ENCODE peak calls at places on chromosomes 5 and 9, in four cellular contexts. E is lung; O is cardiac muscle cell; U is activated CD8-positive, alpha-beta T cell treated with anti-CD3 and anti-CD28 coated beads for 36 hours. V is an unnamed sample.

GRCh38 chr5:33957789-33958575 is 21.8 kb downstream of the RXFP3 start:
- DNase-seq in U (no peak), O (no peak), E (no peak), V (no peak)

GRCh38 chr5:175236176-175236575 is 207.8 kb downstream of the DRD1 start:
- DNase-seq in U (no peak), E (no peak), O (no peak), V (no peak)

GRCh38 chr9:9847750-9848149 is 765.1 kb downstream of the PTPRD start:
- DNase-seq in E (no peak), U (no peak), O (no peak), V (no peak)

GRCh38 chr9:4494337-4494736 is 4.1 kb downstream of the SLC1A1 start:
- DNase-seq in O (no peak), E (no peak), U (no peak), V (no peak)

GRCh38 chr5:90473321-90474234 is 993 bp downstream of the MBLAC2 start:
- DNase-seq in O (no peak), U (peak; percentile 50), E (peak; percentile 44), V (peak; percentile 45)

GRCh38 chr5:41835625-41836024 is 34.6 kb downstream of the OXCT1 start:
- DNase-seq in E (no peak), U (peak; percentile 72), O (peak; percentile 73), V (no peak)

GRCh38 chr5:11854926-11855325 is 49.3 kb downstream of the CTNND2 start:
- DNase-seq in E (no peak), O (no peak), U (no peak), V (no peak)

GRCh38 chr5:75630875-75631274 is 19.6 kb downstream of the ANKDD1B start:
- DNase-seq in O (no peak), U (no peak), E (no peak), V (no peak)

GRCh38 chr5:63262191-63262981 is 683.8 kb downstream of the LRRC70 start:
- DNase-seq in U (no peak), O (peak; percentile 86), E (no peak), V (no peak)

GRCh38 chr5:2651116-2651515 is 100.4 kb downstream of the IRX2 start:
- DNase-seq in E (no peak), O (no peak), U (no peak), V (no peak)

GRCh38 chr5:53167836-53168235 is 58.3 kb upstream of the MOCS2 start:
- DNase-seq in O (peak; percentile 86), E (no peak), U (no peak), V (no peak)

GRCh38 chr9:113998114-113998513 is 80.0 kb downstream of the AMBP start:
- DNase-seq in O (no peak), U (no peak), E (no peak), V (no peak)

GRCh38 chr9:91411096-91411771 is 12.4 kb downstream of the NFIL3 start:
- DNase-seq in U (no peak), E (no peak), O (peak; percentile 47), V (no peak)

GRCh38 chr5:124453221-124454032 is 293.0 kb downstream of the ZNF608 start:
- DNase-seq in E (no peak), O (peak; percentile 47), U (peak; percentile 12), V (peak; percentile 16)

GRCh38 chr5:17463653-17464052 is 34.4 kb upstream of the TAF11L2 start:
- DNase-seq in U (no peak), O (no peak), E (no peak), V (no peak)

GRCh38 chr5:399296-400281 is 43.4 kb upstream of the EXOC3 start:
- DNase-seq in U (peak; percentile 77), O (peak; percentile 96), E (peak; percentile 64), V (peak; percentile 88)

GRCh38 chr9:1262367-1262766 is 212.2 kb downstream of the DMRT2 start:
- DNase-seq in E (no peak), O (no peak), U (no peak), V (no peak)

GRCh38 chr9:128820665-128821583 is 2.6 kb downstream of the ENDOG start:
- DNase-seq in O (no peak), U (no peak), E (no peak), V (no peak)

GRCh38 chr9:33161011-33161588 is 6.0 kb downstream of the B4GALT1 start:
- DNase-seq in O (peak; percentile 96), U (peak; percentile 78), E (peak; percentile 83), V (no peak)

GRCh38 chr5:59786271-59786805 is 107.2 kb downstream of the PDE4D start:
- DNase-seq in U (no peak), E (no peak), O (peak; percentile 79), V (no peak)

GRCh38 chr9:126607731-126608130 is 6.0 kb upstream of the LMX1B start:
- DNase-seq in E (no peak), O (no peak), U (no peak), V (no peak)

GRCh38 chr9:109012009-109012875 is 1.1 kb downstream of the CTNNAL1 start:
- DNase-seq in E (peak; percentile 56), O (peak; percentile 92), U (peak; percentile 68), V (peak; percentile 47)

GRCh38 chr5:171492781-171493180 is 73.3 kb downstream of the FGF18 start:
- DNase-seq in E (no peak), U (no peak), O (peak; percentile 19), V (no peak)

GRCh38 chr5:29197636-29198035 is 1995.8 kb upstream of the CDH6 start:
- DNase-seq in U (no peak), E (no peak), O (no peak), V (no peak)

GRCh38 chr9:33748633-33749304 is 46.6 kb upstream of the PRSS3 start:
- DNase-seq in U (peak; percentile 83), O (no peak), E (no peak), V (no peak)

GRCh38 chr9:86353591-86354047 is 591 bp downstream of the TUT7 start:
- DNase-seq in O (peak; percentile 31), U (peak; percentile 47), E (peak; percentile 36), V (no peak)

GRCh38 chr9:37746448-37747270 is 6.9 kb upstream of the TRMT10B start:
- DNase-seq in O (no peak), E (no peak), U (no peak), V (no peak)

GRCh38 chr5:151739395-151739794 is 19.0 kb downstream of the ATOX1 start:
- DNase-seq in U (no peak), E (no peak), O (peak; percentile 63), V (no peak)
- TF ChIP-seq CTCF in U (no peak), E (no peak), O (peak; percentile 15), V (no peak)

DNA sequence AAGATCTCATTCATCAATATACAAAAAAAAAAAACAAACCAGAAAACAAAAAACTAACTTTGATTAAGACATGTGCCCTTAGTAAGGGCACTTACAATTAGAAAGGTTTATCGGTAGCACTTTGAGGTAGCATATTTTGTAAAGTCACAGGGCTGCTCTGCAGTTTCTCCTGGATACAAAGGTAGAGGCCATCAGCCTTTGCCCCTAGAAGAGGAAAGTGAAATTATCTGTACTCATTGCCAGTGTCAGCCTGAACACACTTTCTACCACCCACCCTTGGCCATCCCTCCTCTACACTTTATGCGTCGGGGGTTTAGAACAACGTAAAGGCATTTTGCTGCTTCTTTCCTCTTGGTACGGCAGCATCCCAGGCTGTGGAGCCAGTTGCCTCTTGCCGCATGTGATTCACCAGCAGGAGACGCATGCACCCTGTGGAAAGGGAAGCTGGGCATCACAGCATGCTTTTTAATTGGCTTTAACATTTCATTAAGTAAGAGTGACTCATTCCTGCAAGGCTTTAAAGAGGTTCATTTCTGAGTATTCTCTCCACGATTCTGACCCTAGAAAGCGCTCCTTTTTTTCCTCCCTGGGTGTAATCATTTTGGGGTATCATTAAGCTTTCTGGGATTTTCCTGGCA is 84.6 kb downstream of the CEMIP2 start:
- DNase-seq in U (no peak), E (no peak), O (peak; percentile 71), V (no peak)
- TF ChIP-seq CTCF in U (no peak), E (no peak), O (peak; percentile 51), V (no peak)

GRCh38 chr9:96413312-96414221 is 4.6 kb downstream of the ZNF367 start:
- DNase-seq in U (no peak), E (no peak), O (no peak), V (no peak)

GRCh38 chr9:96408409-96409280 is 9.5 kb downstream of the ZNF367 start:
- DNase-seq in O (no peak), U (no peak), E (no peak), V (no peak)

GRCh38 chr9:96417051-96417586 is 1.1 kb downstream of the ZNF367 start:
- DNase-seq in E (peak; percentile 87), O (peak; percentile 87), U (peak; percentile 90), V (peak; percentile 93)

GRCh38 chr9:96412174-96412913 is 5.8 kb downstream of the ZNF367 start:
- DNase-seq in U (no peak), O (no peak), E (no peak), V (no peak)

DNA sequence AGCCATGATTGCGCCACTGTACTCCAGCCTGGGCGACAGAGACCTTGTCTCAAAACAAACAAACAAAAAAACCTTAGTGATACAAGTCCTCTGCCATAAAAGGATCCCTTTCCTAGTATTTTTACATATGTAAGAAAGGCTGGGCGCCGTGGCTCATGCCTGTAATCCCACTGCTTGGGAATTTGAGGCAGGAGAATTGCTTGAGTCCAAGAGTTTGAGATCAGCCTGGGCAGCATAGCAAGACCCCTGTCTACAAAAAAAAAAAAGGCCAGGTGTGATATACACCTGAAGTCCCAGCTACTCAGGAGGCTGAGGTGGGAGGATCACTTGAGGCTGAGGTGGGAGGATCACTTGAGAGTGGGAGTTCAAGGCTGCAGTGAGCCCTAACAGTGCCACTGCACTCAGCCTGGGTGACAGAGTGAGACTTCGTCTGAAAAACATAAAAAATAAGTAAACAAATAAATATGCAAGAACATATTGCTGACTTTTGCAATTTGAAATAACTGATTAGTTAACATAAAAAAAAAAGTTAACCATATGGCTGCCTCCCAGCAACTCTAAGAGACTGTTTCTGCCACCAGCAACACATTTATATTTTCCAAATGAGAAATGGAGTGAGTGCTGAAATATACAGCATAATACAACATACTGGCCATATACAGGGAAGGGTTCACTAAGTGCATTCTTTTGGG is 6.9 kb downstream of the ZNF367 start:
- DNase-seq in E (no peak), O (no peak), U (no peak), V (no peak)
- TF ChIP-seq CTCF in E (no peak), O (no peak), U (no peak), V (no peak)

GRCh38 chr9:122991370-122991830 is 42.1 kb upstream of the GPR21 start:
- DNase-seq in O (peak; percentile 92), U (peak; percentile 63), E (peak; percentile 28), V (peak; percentile 51)
- TF ChIP-seq CTCF in O (peak; percentile 69), U (peak; percentile 89), E (peak; percentile 46), V (peak; percentile 57)

DNA sequence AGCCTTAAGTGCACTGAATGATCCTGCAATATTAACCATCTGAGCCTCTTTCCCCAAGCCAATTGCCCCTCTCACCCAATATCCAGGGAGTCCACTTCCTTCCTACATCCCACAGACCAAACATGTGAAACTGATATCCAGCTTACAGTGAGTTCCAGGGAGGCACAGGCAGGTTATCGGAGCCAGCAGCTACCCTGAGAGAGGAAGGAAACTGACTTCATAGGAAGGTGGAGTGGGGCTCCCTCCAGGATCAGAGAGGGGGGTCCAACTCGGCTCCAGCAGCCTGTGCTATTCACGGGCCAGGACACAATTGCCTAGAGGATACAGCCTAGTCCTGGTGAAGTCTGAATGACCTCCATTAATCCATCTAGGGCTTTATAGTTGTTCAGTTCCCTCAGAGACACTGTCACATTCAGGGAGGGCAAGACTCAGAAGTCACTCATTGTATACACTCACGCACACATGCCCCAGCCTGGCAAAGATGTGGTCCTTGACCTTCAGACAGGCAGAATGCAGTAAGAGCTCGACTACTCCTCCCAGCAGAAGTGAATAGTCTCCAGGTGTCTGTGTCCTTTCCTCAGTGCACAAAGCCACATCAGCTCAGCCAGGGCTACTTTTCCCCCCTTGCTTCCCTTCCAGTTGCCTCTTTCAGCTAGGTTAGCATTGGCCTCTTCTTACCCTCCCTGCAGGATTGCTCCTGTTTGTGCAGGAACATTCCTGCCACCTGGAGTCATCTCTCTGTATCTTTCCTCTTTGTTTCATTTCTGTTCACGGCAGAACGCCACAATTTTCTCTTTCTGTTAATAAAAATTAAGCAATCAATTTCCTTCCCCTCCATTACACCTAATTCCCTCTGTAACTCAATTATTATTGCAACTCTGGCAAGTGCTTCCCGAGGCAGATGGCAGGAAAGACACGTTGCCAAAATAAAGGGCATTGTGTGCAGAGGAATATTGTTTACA is 501.7 kb downstream of the ARHGEF28 start:
- DNase-seq in U (no peak), E (no peak), O (peak; percentile 24), V (no peak)
- TF ChIP-seq CTCF in U (no peak), E (no peak), O (peak; percentile 20), V (no peak)